ENCODE peak calls at places on chromosome 9, in five cellular contexts. L, M, U, W and J are unnamed samples.

GRCh38 chr9:123953601-123954011 is 23.7 kb upstream of the DENND1A start:
- DNase-seq in L (no peak), M (no peak), U (no peak), W (no peak), J (no peak)

GRCh38 chr9:89928106-89928505 is 323.3 kb downstream of the GADD45G start:
- DNase-seq in L (no peak), M (no peak), U (no peak), W (no peak), J (no peak)

GRCh38 chr9:32725066-32725860 is 58.1 kb upstream of the TMEM215 start:
- DNase-seq in L (no peak), M (no peak), U (no peak), W (no peak), J (no peak)

GRCh38 chr9:115016369-115016768 is 86.0 kb upstream of the TNFSF8 start:
- DNase-seq in L (no peak), M (no peak), U (no peak), W (no peak), J (no peak)

GRCh38 chr9:137544176-137544755 is 5.9 kb downstream of the PNPLA7 start:
- DNase-seq in L (no peak), M (no peak), U (no peak), W (no peak), J (no peak)

GRCh38 chr9:110604101-110604710 is 24.7 kb upstream of the SVEP1 start:
- DNase-seq in L (no peak), M (no peak), U (no peak), W (no peak), J (no peak)

GRCh38 chr9:136996361-136997281 is at the start of gene CLIC3:
- DNase-seq in L (peak), M (peak), U (peak), W (peak), J (no peak)

GRCh38 chr9:68851657-68852056 is 146.6 kb downstream of the PIP5K1B start:
- DNase-seq in L (no peak), M (no peak), U (no peak), W (no peak), J (no peak)

GRCh38 chr9:136881691-136882108 is 4.6 kb upstream of the TRAF2 start:
- DNase-seq in L (peak), M (peak), U (peak), W (no peak), J (no peak)

GRCh38 chr9:757246-757881 is 84.1 kb upstream of the DMRT1 start:
- DNase-seq in L (peak), M (no peak), U (peak), W (peak), J (no peak)

GRCh38 chr9:31848505-31849285 is 535.7 kb upstream of the ACO1 start:
- DNase-seq in L (no peak), M (no peak), U (peak), W (no peak), J (no peak)

GRCh38 chr9:35733109-35733541 is 659 bp downstream of the CREB3 start:
- DNase-seq in L (peak), M (no peak), U (peak), W (no peak), J (no peak)

GRCh38 chr9:438066-438465 is 223.4 kb downstream of the DOCK8 start:
- DNase-seq in L (no peak), M (no peak), U (no peak), W (no peak), J (no peak)

GRCh38 chr9:9942764-9943424 is 669.9 kb downstream of the PTPRD start:
- DNase-seq in L (peak), M (peak), U (peak), W (peak), J (peak)

GRCh38 chr9:114174876-114175771 is 19.8 kb downstream of the COL27A1 start:
- DNase-seq in L (no peak), M (no peak), U (peak), W (no peak), J (no peak)

GRCh38 chr9:130634801-130635200 is 29.6 kb upstream of the PRDM12 start:
- DNase-seq in L (no peak), M (no peak), U (no peak), W (no peak), J (no peak)

GRCh38 chr9:90546200-90546599 is 96.4 kb downstream of the DIRAS2 start:
- DNase-seq in L (peak), M (no peak), U (peak), W (no peak), J (no peak)

GRCh38 chr9:112348257-112348992 is 15.0 kb upstream of the PTBP3 start:
- DNase-seq in L (peak), M (peak), U (peak), W (peak), J (peak)

GRCh38 chr9:88923653-88924284 is 67.5 kb upstream of the S1PR3 start:
- DNase-seq in L (no peak), M (no peak), U (no peak), W (peak), J (no peak)

GRCh38 chr9:99572529-99572928 is 249.2 kb upstream of the NR4A3 start:
- DNase-seq in L (no peak), M (no peak), U (no peak), W (no peak), J (no peak)

GRCh38 chr9:19270421-19270949 is 40.0 kb downstream of the DENND4C start:
- DNase-seq in L (no peak), M (no peak), U (no peak), W (no peak), J (no peak)
- TF ChIP-seq POLR2A in L (no peak), M (no peak), U (no peak), W (no peak), J (no peak)

GRCh38 chr9:107338911-107339659 is 56.0 kb downstream of the RAD23B start:
- DNase-seq in L (no peak), M (no peak), U (no peak), W (no peak), J (no peak)

GRCh38 chr9:107336718-107337360 is 53.8 kb downstream of the RAD23B start:
- DNase-seq in L (no peak), M (peak), U (no peak), W (peak), J (peak)

GRCh38 chr9:107342762-107343161 is 59.7 kb downstream of the RAD23B start:
- DNase-seq in L (no peak), M (no peak), U (no peak), W (no peak), J (no peak)

GRCh38 chr9:107337676-107338590 is 54.9 kb downstream of the RAD23B start:
- DNase-seq in L (no peak), M (no peak), U (no peak), W (no peak), J (no peak)

GRCh38 chr9:107340920-107341632 is 58.0 kb downstream of the RAD23B start:
- DNase-seq in L (peak), M (peak), U (peak), W (peak), J (peak)
- TF ChIP-seq POLR2A in L (no peak), M (no peak), U (peak), W (no peak), J (no peak)

DNA sequence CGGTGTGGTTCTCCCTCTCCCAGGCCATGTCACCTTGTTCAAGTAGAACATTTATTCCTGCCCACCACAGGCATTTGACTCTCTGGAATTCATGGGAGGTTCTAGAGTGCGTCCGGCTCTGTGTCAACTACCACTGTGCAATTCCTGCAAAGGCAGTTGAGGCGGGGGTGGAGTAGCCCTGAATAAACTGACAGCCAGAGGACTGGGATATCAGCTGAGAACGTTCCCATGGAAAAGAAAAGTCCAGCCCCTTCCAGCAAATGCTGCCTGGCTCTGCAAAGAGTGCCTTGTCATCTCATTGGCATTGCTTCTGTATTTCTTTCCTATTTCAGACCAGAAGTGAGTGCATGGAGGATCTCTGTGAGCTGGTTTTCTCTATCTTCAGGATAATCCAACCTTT is 18.9 kb upstream of the MEGF9 start:
- DNase-seq in L (no peak), M (peak), U (peak), W (peak), J (no peak)
- TF ChIP-seq POLR2A in L (no peak), M (no peak), U (no peak), W (no peak), J (no peak)

GRCh38 chr9:128494108-128494742 is 10.3 kb upstream of the GLE1 start:
- DNase-seq in L (no peak), M (peak), U (no peak), W (peak), J (peak)
- TF ChIP-seq POLR2A in L (no peak), M (no peak), U (no peak), W (no peak), J (no peak)

GRCh38 chr9:134800791-134801339 is 79.7 kb upstream of the FCN2 start:
- DNase-seq in L (no peak), M (no peak), U (no peak), W (no peak), J (no peak)
- TF ChIP-seq POLR2A in L (no peak), M (no peak), U (no peak), W (no peak), J (no peak)

GRCh38 chr9:12775963-12776774 is 1.3 kb downstream of the LURAP1L start:
- DNase-seq in L (peak), M (peak), U (peak), W (peak), J (peak)
- TF ChIP-seq POLR2A in L (peak), M (no peak), U (peak), W (peak), J (no peak)

GRCh38 chr9:135147938-135148337 is 60.5 kb downstream of the OLFM1 start:
- DNase-seq in L (no peak), M (no peak), U (no peak), W (no peak), J (no peak)

GRCh38 chr9:135145312-135145711 is 57.8 kb downstream of the OLFM1 start:
- DNase-seq in L (no peak), M (no peak), U (no peak), W (no peak), J (no peak)

GRCh38 chr9:135148386-135148785 is 60.9 kb downstream of the OLFM1 start:
- DNase-seq in L (no peak), M (no peak), U (no peak), W (no peak), J (no peak)

GRCh38 chr9:135147473-135147805 is 60.0 kb downstream of the OLFM1 start:
- DNase-seq in L (no peak), M (no peak), U (no peak), W (no peak), J (no peak)

DNA sequence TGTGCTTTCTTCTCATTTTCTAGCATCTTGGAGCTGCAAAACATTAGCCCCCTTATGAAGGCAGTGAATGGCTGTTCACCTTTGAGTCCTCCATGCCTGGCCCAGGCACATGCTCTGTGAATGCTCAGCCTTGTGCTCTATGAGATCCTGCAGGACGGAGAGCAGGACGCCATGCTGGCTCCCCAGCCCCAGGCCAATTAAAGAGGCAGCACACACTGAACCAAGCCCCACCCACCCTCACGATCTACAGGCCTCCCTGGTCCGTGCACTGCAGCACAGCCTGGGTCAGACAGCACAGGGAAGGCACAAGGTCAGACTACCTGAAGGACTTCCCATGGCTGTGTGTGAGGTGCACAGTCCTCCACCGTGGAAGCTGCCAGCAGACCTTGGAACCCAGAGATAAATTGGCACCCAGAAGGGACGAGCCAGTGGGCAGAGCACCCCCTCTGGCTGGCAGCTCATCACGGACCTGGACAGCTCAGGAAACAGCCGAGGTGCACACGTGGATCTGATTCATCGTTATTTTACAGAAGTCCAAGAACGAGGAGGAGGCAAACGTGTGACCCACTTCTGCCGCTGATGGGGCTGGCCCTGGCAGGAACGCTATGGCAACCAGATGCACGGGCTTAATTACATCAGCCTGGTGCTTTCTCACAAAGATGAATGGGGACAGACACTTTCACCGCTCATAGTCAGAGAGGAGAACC is 59.5 kb downstream of the OLFM1 start:
- DNase-seq in L (no peak), M (no peak), U (no peak), W (no peak), J (no peak)
- TF ChIP-seq POLR2A in L (no peak), M (no peak), U (no peak), W (no peak), J (no peak)

GRCh38 chr9:126236273-126236672 is 90.4 kb upstream of the MVB12B start:
- DNase-seq in L (no peak), M (no peak), U (no peak), W (no peak), J (no peak)
- TF ChIP-seq POLR2A in L (no peak), M (no peak), U (no peak), W (no peak), J (no peak)

GRCh38 chr9:21527579-21527978 is 45.5 kb upstream of the IFNE start:
- DNase-seq in L (no peak), M (no peak), U (no peak), W (no peak), J (no peak)
- TF ChIP-seq POLR2A in L (no peak), M (no peak), U (no peak), W (no peak), J (no peak)